ENCODE peak calls at places on chromosomes 1 and 21, in six cellular contexts. F is germinal center; H is left cardiac atrium; X is HepG2; A is effector memory CD8-positive, alpha-beta T cell; D is NCI-H460. E is an unnamed sample.

GRCh38 chr1:21294266-21295058 is 4.2 kb upstream of the ECE1 start:
- DNase-seq in H (no peak), F (peak; percentile 82), X (no peak), D (no peak), A (peak; percentile 84), E (peak; percentile 65)

GRCh38 chr1:7588457-7588827 is 182.7 kb upstream of the VAMP3 start:
- DNase-seq in H (no peak), A (no peak), F (no peak), X (no peak), D (no peak), E (peak; percentile 38)

GRCh38 chr1:47434051-47434842 is 3.6 kb upstream of the FOXD2 start:
- DNase-seq in F (no peak), D (no peak), A (no peak), X (no peak), H (peak; percentile 69), E (peak; percentile 79)

GRCh38 chr1:100816049-100816448 is 78.6 kb downstream of the EXTL2 start:
- DNase-seq in D (no peak), H (no peak), F (no peak), X (no peak), A (no peak), E (no peak)

GRCh38 chr21:33971492-33972013 is 55.9 kb upstream of the ATP5PO start:
- DNase-seq in F (no peak), X (peak; percentile 8), A (no peak), H (no peak), D (no peak), E (no peak)

GRCh38 chr21:42474982-42475381 is 21.0 kb downstream of the RSPH1 start:
- DNase-seq in F (no peak), X (no peak), A (no peak), D (no peak), H (no peak), E (no peak)

GRCh38 chr1:211724711-211725196 is 49.3 kb upstream of the NEK2 start:
- DNase-seq in D (no peak), F (no peak), X (peak; percentile 19), H (no peak), A (no peak), E (no peak)

GRCh38 chr1:226603030-226603960 is 54.7 kb downstream of the STUM start:
- DNase-seq in A (no peak), D (no peak), X (no peak), H (peak; percentile 68), F (no peak), E (peak; percentile 61)

GRCh38 chr1:243230914-243231313 is 24.2 kb downstream of the CEP170 start:
- DNase-seq in D (peak; percentile 21), X (peak; percentile 15), H (no peak), A (no peak), F (no peak), E (no peak)

GRCh38 chr1:199704231-199704630 is 323.3 kb upstream of the NR5A2 start:
- DNase-seq in D (no peak), F (no peak), X (no peak), A (no peak), H (no peak), E (no peak)

GRCh38 chr1:99469641-99470040 is 176.3 kb upstream of the PALMD start:
- DNase-seq in H (no peak), X (no peak), A (no peak), F (no peak), D (no peak), E (no peak)

GRCh38 chr1:241115784-241116183 is 241.2 kb downstream of the RGS7 start:
- DNase-seq in F (no peak), D (no peak), A (no peak), X (no peak), H (no peak), E (no peak)

GRCh38 chr1:47571952-47572351 is 134.1 kb downstream of the FOXD2 start:
- DNase-seq in D (no peak), X (no peak), F (no peak), A (no peak), H (no peak), E (no peak)

GRCh38 chr21:27759091-27759659 is 792.3 kb upstream of the ADAMTS5 start:
- DNase-seq in F (no peak), A (no peak), X (no peak), H (peak; percentile 22), D (peak; percentile 31), E (peak; percentile 72)

GRCh38 chr1:29397981-29398380 is 161.7 kb downstream of the PTPRU start:
- DNase-seq in F (no peak), A (no peak), H (no peak), D (no peak), X (no peak), E (no peak)

GRCh38 chr21:15967661-15968060 is 237.9 kb downstream of the USP25 start:
- DNase-seq in H (no peak), A (no peak), X (no peak), F (no peak), D (no peak), E (no peak)

GRCh38 chr1:37146071-37146470 is 111.8 kb upstream of the GRIK3 start:
- DNase-seq in D (no peak), A (no peak), H (no peak), X (no peak), F (no peak), E (no peak)

GRCh38 chr1:177873238-177873637 is 96.6 kb downstream of the SEC16B start:
- DNase-seq in A (no peak), H (no peak), F (no peak), X (peak; percentile 3), D (no peak), E (no peak)

GRCh38 chr1:112905420-112906154 is 50.4 kb downstream of the SLC16A1 start:
- DNase-seq in A (no peak), D (no peak), F (no peak), X (no peak), H (no peak), E (no peak)

GRCh38 chr1:206039046-206039929 is 13.7 kb upstream of the RHEX start:
- DNase-seq in X (no peak), A (no peak), F (no peak), D (no peak), H (no peak), E (no peak)

GRCh38 chr1:180933141-180933540 is 20.4 kb downstream of the KIAA1614 start:
- DNase-seq in A (no peak), X (no peak), F (no peak), D (no peak), H (no peak), E (no peak)

GRCh38 chr1:172380441-172381244 is 39.8 kb upstream of the C1orf105 start:
- DNase-seq in H (no peak), F (peak; percentile 20), D (no peak), A (no peak), X (no peak), E (no peak)

GRCh38 chr1:198205021-198205684 is 48.4 kb downstream of the NEK7 start:
- DNase-seq in A (no peak), H (no peak), X (no peak), D (no peak), F (no peak), E (no peak)

GRCh38 chr1:204169871-204170270 is 3.7 kb upstream of the REN start:
- DNase-seq in H (no peak), A (no peak), F (no peak), X (no peak), D (no peak), E (no peak)

GRCh38 chr1:59498640-59499039 is 201.7 kb downstream of the FGGY start:
- DNase-seq in F (no peak), D (no peak), H (no peak), X (peak; percentile 31), A (no peak), E (no peak)

GRCh38 chr1:219745070-219745469 is 132.2 kb upstream of the ZC3H11B start:
- DNase-seq in F (no peak), X (no peak), A (no peak), H (no peak), D (no peak), E (no peak)

GRCh38 chr1:207965602-207966387 is 54.9 kb upstream of the CD34 start:
- DNase-seq in F (no peak), A (no peak), H (no peak), X (peak; percentile 44), D (no peak), E (no peak)

GRCh38 chr1:62271932-62272728 is 47.1 kb downstream of the KANK4 start:
- DNase-seq in H (no peak), A (no peak), X (no peak), F (peak; percentile 47), D (no peak), E (no peak)

GRCh38 chr1:202084791-202085681 is 37.7 kb upstream of the GPR37L1 start:
- DNase-seq in H (no peak), F (no peak), X (peak; percentile 99), D (no peak), A (no peak), E (no peak)

GRCh38 chr1:207748737-207749528 is 2.9 kb upstream of the CD46 start:
- DNase-seq in D (no peak), A (no peak), F (peak; percentile 18), X (peak; percentile 33), H (no peak), E (no peak)

GRCh38 chr1:42484382-42484781 is 21.3 kb downstream of the CCDC30 start:
- DNase-seq in D (peak; percentile 76), A (no peak), X (peak; percentile 7), H (no peak), F (no peak), E (no peak)

GRCh38 chr1:33819913-33820311 is 44.0 kb upstream of the HMGB4 start:
- DNase-seq in D (no peak), H (no peak), A (no peak), F (no peak), X (no peak), E (no peak)

GRCh38 chr1:246569248-246570238 is 3.3 kb downstream of the CNST start:
- DNase-seq in A (no peak), H (no peak), D (peak; percentile 40), F (no peak), X (no peak), E (no peak)

GRCh38 chr1:172778461-172779455 is 119.9 kb downstream of the FASLG start:
- DNase-seq in A (no peak), X (no peak), D (peak; percentile 12), H (no peak), F (peak; percentile 49), E (no peak)

GRCh38 chr1:193183019-193183643 is 3.3 kb downstream of the B3GALT2 start:
- DNase-seq in D (peak; percentile 64), A (peak; percentile 34), F (peak; percentile 12), X (peak; percentile 39), H (no peak), E (no peak)

GRCh38 chr1:116826818-116827606 is 72.8 kb downstream of the CD2 start:
- DNase-seq in D (no peak), X (peak; percentile 7), F (no peak), H (no peak), A (no peak), E (no peak)

E was measured in aorta.